ENCODE peak calls at places on chromosomes 4 and X, in five cellular contexts. R, I, K, O and T are unnamed samples.

GRCh38 chrX:125003746-125004446 is 315.8 kb upstream of the TEX13C start:
- DNase-seq in I (no peak), O (no peak), R (no peak), K (no peak), T (no peak)

GRCh38 chr4:7295201-7295916 is 103.0 kb downstream of the SORCS2 start:
- DNase-seq in K (no peak), R (no peak), I (no peak), O (no peak), T (no peak)

GRCh38 chrX:20382518-20383291 is 116.0 kb upstream of the RPS6KA3 start:
- DNase-seq in O (no peak), I (peak; percentile 9), R (no peak), K (no peak), T (no peak)

GRCh38 chrX:8724176-8724757 is 7.7 kb downstream of the ANOS1 start:
- DNase-seq in I (peak; percentile 46), R (no peak), K (no peak), O (peak; percentile 17), T (peak; percentile 17)

GRCh38 chr4:1614854-1615595 is 69.1 kb downstream of the FAM53A start:
- DNase-seq in K (no peak), R (no peak), I (no peak), O (no peak), T (no peak)

GRCh38 chr4:164989464-164989863 is 12.0 kb upstream of the TRIM61 start:
- DNase-seq in O (no peak), I (no peak), K (no peak), R (no peak), T (no peak)

GRCh38 chrX:118272237-118272636 is 73.7 kb upstream of the WDR44 start:
- DNase-seq in I (peak; percentile 41), R (no peak), K (peak; percentile 26), O (no peak), T (no peak)

GRCh38 chr4:12471193-12471592 is 1012.9 kb downstream of the RAB28 start:
- DNase-seq in R (no peak), O (no peak), I (no peak), K (no peak), T (no peak)

GRCh38 chr4:1298461-1298860 is 8.8 kb downstream of the MAEA start:
- DNase-seq in I (no peak), K (no peak), R (no peak), O (no peak), T (no peak)

GRCh38 chr4:124903995-124904722 is 191.6 kb upstream of the ANKRD50 start:
- DNase-seq in O (no peak), I (peak; percentile 31), R (no peak), K (peak; percentile 84), T (peak; percentile 51)

GRCh38 chr4:42344260-42344659 is 53.0 kb upstream of the SHISA3 start:
- DNase-seq in I (no peak), O (no peak), K (no peak), R (no peak), T (no peak)

GRCh38 chr4:104649631-104650030 is 154.9 kb upstream of the CXXC4 start:
- DNase-seq in R (no peak), O (no peak), K (no peak), I (no peak), T (no peak)

GRCh38 chrX:155056877-155057792 is 13.8 kb downstream of the CMC4 start:
- DNase-seq in R (peak; percentile 27), K (peak; percentile 72), I (peak; percentile 68), O (peak; percentile 50), T (peak; percentile 79)

GRCh38 chr4:111639120-111639519 is 506.1 kb upstream of the FAM241A start:
- DNase-seq in R (no peak), K (no peak), O (no peak), I (no peak), T (no peak)

GRCh38 chr4:108762559-108763225 is at the start of gene ETNPPL:
- DNase-seq in K (no peak), I (no peak), O (no peak), R (no peak), T (peak; percentile 66)

GRCh38 chr4:94533405-94534223 is 81.9 kb downstream of the PDLIM5 start:
- DNase-seq in R (no peak), O (no peak), K (no peak), I (peak; percentile 75), T (no peak)

GRCh38 chrX:17860811-17861495 is at the start of gene RAI2:
- DNase-seq in I (no peak), O (no peak), R (no peak), K (no peak), T (peak; percentile 40)

GRCh38 chr4:68272860-68273259 is 27.4 kb upstream of the TMPRSS11B start:
- DNase-seq in O (no peak), R (no peak), K (peak; percentile 18), I (no peak), T (no peak)

GRCh38 chr4:158008551-158009218 is 164.1 kb downstream of the GASK1B start:
- DNase-seq in O (no peak), I (no peak), R (no peak), K (peak; percentile 79), T (no peak)

GRCh38 chrX:114500622-114501021 is 83.3 kb upstream of the HTR2C start:
- DNase-seq in R (no peak), O (no peak), I (no peak), K (no peak), T (no peak)

GRCh38 chr4:15917297-15917696 is 21.2 kb downstream of the FGFBP1 start:
- DNase-seq in I (no peak), K (no peak), O (no peak), R (no peak), T (no peak)

GRCh38 chr4:52996261-52997131 is 134.4 kb downstream of the RASL11B start:
- DNase-seq in I (peak; percentile 61), O (no peak), R (no peak), K (peak; percentile 49), T (no peak)

GRCh38 chr4:3221996-3222395 is 27.0 kb upstream of the MSANTD1 start:
- DNase-seq in I (no peak), K (no peak), O (no peak), R (no peak), T (no peak)

GRCh38 chr4:126364290-126364978 is 1049.7 kb downstream of the FAT4 start:
- DNase-seq in K (peak; percentile 19), I (no peak), R (no peak), O (no peak), T (no peak)

GRCh38 chrX:133337250-133337649 is 78.0 kb downstream of the GPC4 start:
- DNase-seq in K (no peak), R (no peak), I (no peak), O (no peak), T (no peak)